ENCODE peak calls at places on chromosome 9, in nine cellular contexts. T is naive thymus-derived CD4-positive, alpha-beta T cell; D is ELF-1; B is activated T-cell treated with anti-CD3 and anti-CD28 coated beads for 1 hour; Z is C1 segment of cervical spinal cord; E is GM04504; Q is kidney tubule cell; C is activated CD4-positive, alpha-beta T cell treated with anti-CD3 and anti-CD28 coated beads, Interleukin-2, amount 50 U/mL, for 48 hours; P is hippocampal formation. N is an unnamed sample.

GRCh38 chr9:136309101-136309801 is 5.4 kb upstream of the CCDC187 start:
- DNase-seq in C (no peak), D (no peak), B (no peak), Q (peak), T (no peak), Z (no peak), P (no peak), E (no peak), N (no peak)

GRCh38 chr9:128911529-128912035 is 9.2 kb upstream of the PHYHD1 start:
- DNase-seq in P (no peak), Q (peak), C (no peak), T (no peak), B (no peak), Z (no peak), D (peak), E (no peak), N (no peak)

GRCh38 chr9:33458444-33458843 is 11.1 kb upstream of the AQP3 start:
- DNase-seq in Q (peak), B (peak), E (no peak), P (no peak), C (peak), Z (no peak), T (no peak), D (no peak), N (no peak)

GRCh38 chr9:118652935-118653334 is 716.3 kb downstream of the BRINP1 start:
- DNase-seq in D (no peak), P (no peak), T (no peak), B (no peak), C (no peak), Z (no peak), Q (peak), E (no peak), N (no peak)

GRCh38 chr9:110095238-110095637 is 112.7 kb downstream of the C9orf152 start:
- DNase-seq in Q (no peak), E (no peak), T (no peak), B (no peak), Z (no peak), C (no peak), D (no peak), P (no peak), N (no peak)

GRCh38 chr9:31323726-31324444 is 1060.6 kb upstream of the ACO1 start:
- DNase-seq in Z (no peak), Q (no peak), E (no peak), C (no peak), P (no peak), B (no peak), T (no peak), D (no peak), N (no peak)

GRCh38 chr9:10045598-10045997 is 567.2 kb downstream of the PTPRD start:
- DNase-seq in B (no peak), D (no peak), C (no peak), Z (no peak), T (no peak), Q (peak), E (no peak), P (no peak), N (no peak)

GRCh38 chr9:110582156-110582555 is 2.6 kb upstream of the SVEP1 start:
- DNase-seq in E (no peak), C (no peak), Z (no peak), D (peak), P (no peak), Q (no peak), B (no peak), T (no peak), N (no peak)

GRCh38 chr9:95091574-95091970 is 225.9 kb downstream of the FANCC start:
- DNase-seq in D (peak), B (no peak), Q (peak), T (no peak), C (no peak), Z (no peak), P (no peak), E (no peak), N (no peak)

GRCh38 chr9:123049589-123050222 is 16.2 kb downstream of the GPR21 start:
- DNase-seq in Q (no peak), B (no peak), C (no peak), T (no peak), Z (no peak), E (peak), P (no peak), D (no peak), N (no peak)

GRCh38 chr9:126154182-126154827 is 172.3 kb upstream of the MVB12B start:
- DNase-seq in C (no peak), T (no peak), B (no peak), Z (no peak), P (no peak), D (no peak), E (no peak), Q (no peak), N (no peak)

GRCh38 chr9:22617156-22617555 is 170.5 kb downstream of the DMRTA1 start:
- DNase-seq in E (no peak), P (no peak), D (no peak), Q (no peak), T (no peak), B (no peak), Z (no peak), C (no peak), N (no peak)

GRCh38 chr9:110141118-110141797 is 66.7 kb downstream of the C9orf152 start:
- DNase-seq in B (no peak), E (peak), D (no peak), Z (no peak), P (no peak), C (no peak), Q (peak), T (no peak), N (no peak)

GRCh38 chr9:79165006-79165405 is 406.8 kb upstream of the TLE4 start:
- DNase-seq in Q (no peak), Z (no peak), P (no peak), T (no peak), D (no peak), C (no peak), E (no peak), B (no peak), N (no peak)

GRCh38 chr9:129458663-129459549 is 162.0 kb downstream of the C9orf50 start:
- DNase-seq in T (no peak), C (peak), Z (peak), E (no peak), Q (no peak), B (no peak), D (peak), P (peak), N (no peak)

GRCh38 chr9:123590499-123590898 is 234.5 kb downstream of the CRB2 start:
- DNase-seq in Z (no peak), B (no peak), P (no peak), T (no peak), Q (no peak), D (no peak), E (no peak), C (no peak), N (no peak)

GRCh38 chr9:81522721-81523551 is 166.4 kb downstream of the TLE1 start:
- DNase-seq in T (no peak), P (no peak), D (peak), C (no peak), B (no peak), E (peak), Z (no peak), Q (peak), N (no peak)

GRCh38 chr9:4832786-4833579 is 40.2 kb downstream of the RCL1 start:
- DNase-seq in B (no peak), Q (peak), P (no peak), C (peak), E (peak), D (no peak), Z (no peak), T (no peak), N (no peak)

GRCh38 chr9:111622626-111623025 is 8.5 kb upstream of the DNAJC25 start:
- DNase-seq in Z (no peak), E (peak), C (no peak), B (no peak), Q (peak), D (no peak), P (no peak), T (no peak), N (no peak)

GRCh38 chr9:101977614-101978210 is 239.3 kb upstream of the GRIN3A start:
- DNase-seq in T (no peak), Z (no peak), Q (peak), C (no peak), E (no peak), D (no peak), P (no peak), B (no peak), N (no peak)

GRCh38 chr9:78622131-78622530 is 325.2 kb downstream of the PSAT1 start:
- DNase-seq in T (no peak), C (no peak), D (peak), B (no peak), P (no peak), Z (no peak), E (no peak), Q (no peak), N (no peak)

GRCh38 chr9:13948037-13948436 is 365.9 kb downstream of the NFIB start:
- DNase-seq in P (no peak), B (no peak), Z (no peak), Q (no peak), E (no peak), T (no peak), D (no peak), C (no peak), N (no peak)

GRCh38 chr9:10855847-10856246 is 243.0 kb upstream of the PTPRD start:
- DNase-seq in D (no peak), T (no peak), B (no peak), E (no peak), P (no peak), Q (no peak), Z (no peak), C (no peak), N (no peak)

GRCh38 chr9:136769710-136770191 is 5.4 kb upstream of the LCN15 start:
- DNase-seq in T (no peak), D (peak), P (no peak), Z (no peak), C (peak), E (no peak), B (peak), Q (no peak), N (no peak)

GRCh38 chr9:26888271-26888670 is 4.3 kb downstream of the CAAP1 start:
- DNase-seq in E (no peak), D (no peak), Z (no peak), C (no peak), Q (no peak), P (no peak), T (no peak), B (no peak), N (no peak)

GRCh38 chr9:16571127-16571848 is 299.2 kb downstream of the BNC2 start:
- DNase-seq in D (no peak), E (no peak), Z (no peak), T (no peak), B (no peak), C (no peak), P (no peak), Q (no peak), N (no peak)

N was measured in GM12892.